ENCODE peak calls at places on chromosomes 16 and 17, in six cellular contexts. U is astrocyte of the spinal cord, W is thoracic aorta, I is cardiac muscle cell, P is MM.1S, D is suprapubic skin. Q is an unnamed sample.

GRCh38 chr16:88813396-88814143 is 1.8 kb upstream of the APRT start:
- DNase-seq in U (no peak), W (no peak), I (no peak), P (no peak), D (no peak), Q (no peak)

GRCh38 chr17:59840329-59840907 is 52.3 kb downstream of the TUBD1 start:
- DNase-seq in U (peak; percentile 65), W (no peak), I (peak; percentile 71), P (no peak), D (no peak), Q (peak; percentile 77)

GRCh38 chr16:280991-281659 is 734 bp downstream of the ARHGDIG start:
- DNase-seq in U (no peak), W (no peak), I (no peak), P (no peak), D (no peak), Q (no peak)

GRCh38 chr17:71757156-71757555 is 363.7 kb upstream of the SOX9 start:
- DNase-seq in U (no peak), W (no peak), I (no peak), P (no peak), D (no peak), Q (no peak)

GRCh38 chr17:50205111-50205821 is 3.8 kb upstream of the COL1A1 start:
- DNase-seq in U (peak; percentile 53), W (no peak), I (peak; percentile 72), P (no peak), D (no peak), Q (no peak)

GRCh38 chr17:40100419-40100668 is at the start of gene NR1D1:
- DNase-seq in U (no peak), W (no peak), I (no peak), P (no peak), D (no peak), Q (no peak)

GRCh38 chr17:51103451-51103850 is 17.2 kb downstream of the SPAG9 start:
- DNase-seq in U (no peak), W (no peak), I (no peak), P (no peak), D (no peak), Q (no peak)

GRCh38 chr16:66521951-66522771 is 27.8 kb downstream of the TK2 start:
- DNase-seq in U (peak; percentile 97), W (no peak), I (peak; percentile 83), P (peak; percentile 96), D (no peak), Q (peak; percentile 94)

GRCh38 chr17:73211745-73212144 is 18.9 kb downstream of the COG1 start:
- DNase-seq in U (no peak), W (no peak), I (peak; percentile 54), P (no peak), D (no peak), Q (no peak)

GRCh38 chr16:57600048-57600835 is 28.2 kb upstream of the ADGRG1 start:
- DNase-seq in U (peak; percentile 26), W (no peak), I (peak; percentile 60), P (peak; percentile 75), D (peak; percentile 74), Q (peak; percentile 82)

GRCh38 chr17:35875439-35876139 is 4.6 kb downstream of the CCL5 start:
- DNase-seq in U (no peak), W (no peak), I (no peak), P (peak; percentile 34), D (no peak), Q (peak; percentile 84)

GRCh38 chr17:28720247-28720996 is 637 bp downstream of the RPL23A start:
- DNase-seq in U (no peak), W (no peak), I (no peak), P (peak; percentile 58), D (no peak), Q (peak; percentile 66)

GRCh38 chr17:73696251-73696650 is 52.0 kb upstream of the SDK2 start:
- DNase-seq in U (no peak), W (no peak), I (no peak), P (no peak), D (no peak), Q (no peak)

GRCh38 chr16:86732621-86733297 is 154.4 kb downstream of the FOXL1 start:
- DNase-seq in U (peak; percentile 70), W (no peak), I (peak; percentile 40), P (no peak), D (no peak), Q (no peak)

GRCh38 chr17:29514792-29515191 is 52.0 kb downstream of the ABHD15 start:
- DNase-seq in U (peak; percentile 21), W (no peak), I (peak; percentile 39), P (no peak), D (no peak), Q (no peak)

GRCh38 chr16:17171250-17172143 is 299.3 kb downstream of the XYLT1 start:
- DNase-seq in U (no peak), W (no peak), I (no peak), P (no peak), D (no peak), Q (no peak)

GRCh38 chr17:19418312-19418992 is 7.4 kb downstream of the RNF112 start:
- DNase-seq in U (peak; percentile 67), W (no peak), I (peak; percentile 54), P (peak; percentile 16), D (no peak), Q (peak; percentile 30)

GRCh38 chr17:20063665-20064648 is 54.8 kb downstream of the SPECC1 start:
- DNase-seq in U (peak; percentile 85), W (peak; percentile 69), I (peak; percentile 95), P (peak; percentile 88), D (peak; percentile 93), Q (peak; percentile 78)

GRCh38 chr17:8924595-8924994 is 40.9 kb downstream of the PIK3R5 start:
- DNase-seq in U (no peak), W (no peak), I (no peak), P (peak; percentile 77), D (no peak), Q (peak; percentile 91)

GRCh38 chr16:73093146-73094144 is 45.5 kb upstream of the ZFHX3 start:
- DNase-seq in U (peak; percentile 59), W (peak; percentile 38), I (peak; percentile 54), P (no peak), D (no peak), Q (no peak)

GRCh38 chr17:68509151-68510057 is 2.8 kb upstream of the PRKAR1A start:
- DNase-seq in U (no peak), W (no peak), I (no peak), P (peak; percentile 47), D (no peak), Q (peak; percentile 55)

GRCh38 chr16:66070140-66070887 is 296.2 kb upstream of the CDH5 start:
- DNase-seq in U (peak; percentile 33), W (no peak), I (peak; percentile 97), P (no peak), D (no peak), Q (no peak)

GRCh38 chr17:64572682-64573154 is 65.9 kb downstream of the CEP95 start:
- DNase-seq in U (no peak), W (no peak), I (peak; percentile 54), P (no peak), D (no peak), Q (no peak)

GRCh38 chr16:72972878-72973571 is 74.9 kb downstream of the ZFHX3 start:
- DNase-seq in U (no peak), W (no peak), I (no peak), P (no peak), D (no peak), Q (no peak)

GRCh38 chr16:15866451-15866850 is 9.6 kb upstream of the MYH11 start:
- DNase-seq in U (no peak), W (no peak), I (peak; percentile 46), P (no peak), D (no peak), Q (no peak)

GRCh38 chr16:54191163-54191562 is 95.4 kb downstream of the IRX3 start:
- DNase-seq in U (no peak), W (no peak), I (no peak), P (no peak), D (no peak), Q (no peak)

GRCh38 chr16:54193656-54194007 is 93.0 kb downstream of the IRX3 start:
- DNase-seq in U (peak; percentile 71), W (peak; percentile 33), I (peak; percentile 84), P (peak; percentile 50), D (peak; percentile 91), Q (peak; percentile 37)

GRCh38 chr16:54191592-54191991 is 95.0 kb downstream of the IRX3 start:
- DNase-seq in U (no peak), W (no peak), I (no peak), P (no peak), D (no peak), Q (no peak)

GRCh38 chr16:54193013-54193655 is 93.5 kb downstream of the IRX3 start:
- DNase-seq in U (no peak), W (no peak), I (no peak), P (no peak), D (no peak), Q (no peak)

GRCh38 chr16:54194008-54194731 is 92.4 kb downstream of the IRX3 start:
- DNase-seq in U (peak; percentile 60), W (peak; percentile 11), I (peak; percentile 84), P (no peak), D (peak; percentile 95), Q (no peak)
- H3K4me3 ChIP-seq in U (no peak overlapping the region), W (peak overlapping the region; percentile 69), I (no peak overlapping the region), P (peak overlapping the region; percentile 8), D (peak overlapping the region; percentile 39), Q (no peak overlapping the region)

GRCh38 chr16:30934827-30935557 is 11.6 kb downstream of the FBXL19 start:
- DNase-seq in U (peak; percentile 43), W (no peak), I (peak; percentile 53), P (peak; percentile 17), D (no peak), Q (peak; percentile 43)
- TF ChIP-seq CTCF in U (peak; percentile 72), W (peak; percentile 37), I (peak; percentile 66), P (peak; percentile 44), D (peak; percentile 62), Q (peak; percentile 62)

DNA sequence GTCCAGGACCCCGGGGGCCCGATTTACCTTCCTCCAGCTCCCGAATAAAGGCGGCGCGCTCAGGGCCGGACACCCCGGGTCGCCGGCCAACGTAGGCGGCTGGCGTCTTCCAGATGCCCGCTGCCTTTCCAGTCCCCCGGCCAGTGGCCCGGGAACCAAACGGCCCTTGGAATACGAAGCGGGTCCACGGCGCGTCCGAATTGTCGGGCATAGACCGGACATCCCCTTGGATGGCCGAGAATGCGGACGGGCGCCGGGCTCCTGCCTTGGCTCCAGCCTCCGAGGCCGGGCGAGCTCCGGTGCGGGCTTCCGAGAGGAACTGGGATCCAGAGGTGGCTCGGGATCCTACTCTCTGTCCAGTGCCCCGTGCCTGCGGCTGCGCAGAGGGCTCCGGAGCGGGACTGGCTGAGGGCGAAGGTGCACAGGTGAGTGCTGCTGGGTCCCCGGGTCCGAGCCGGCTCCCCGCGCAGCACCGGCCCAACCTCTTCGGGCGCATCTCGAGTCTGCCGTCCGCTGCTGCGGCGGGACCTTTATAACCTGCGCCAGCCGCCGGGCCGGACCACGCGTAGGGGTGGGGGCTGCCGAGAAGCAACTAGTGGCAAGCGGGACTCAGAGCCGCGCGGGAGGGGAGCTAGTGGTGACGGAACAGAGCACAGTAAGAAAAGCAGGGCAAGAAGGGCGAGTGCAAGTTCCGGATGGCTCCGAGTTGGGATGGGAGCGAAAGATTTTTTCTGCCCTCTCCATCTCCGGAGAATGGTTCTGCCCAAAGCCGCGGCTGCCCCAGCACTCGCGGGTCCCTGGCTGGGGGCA is at the start of gene HAP1:
- DNase-seq in U (no peak), W (no peak), I (peak; percentile 31), P (peak; percentile 39), D (no peak), Q (no peak)
- H3K4me3 ChIP-seq in U (peak within 1 kb of the TSS; percentile 30), W (peak within 1 kb of the TSS; percentile 69), I (peak within 1 kb of the TSS; percentile 40), P (peak within 1 kb of the TSS; percentile 59), D (peak within 1 kb of the TSS; percentile 55), Q (no peak within 1 kb of the TSS)

DNA sequence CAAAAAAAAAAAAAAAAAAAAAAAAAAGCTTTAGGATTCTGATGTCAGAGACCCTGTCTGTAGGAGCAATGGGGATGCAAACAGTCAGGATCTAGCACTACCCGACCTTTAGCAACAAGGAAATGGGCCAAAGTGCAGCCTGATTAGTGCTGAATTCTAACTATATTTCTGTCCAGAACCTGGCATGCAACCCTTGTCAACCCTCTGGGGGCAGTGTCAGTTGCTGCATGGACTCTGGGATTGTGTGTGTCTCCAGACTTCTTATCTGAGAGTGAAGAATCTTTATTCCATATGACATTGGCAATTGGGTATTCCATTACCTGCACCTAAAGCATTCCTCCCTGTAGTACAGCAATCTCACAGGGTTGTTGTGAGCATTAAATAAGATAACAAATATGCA is 120.3 kb upstream of the CRHR1 start:
- DNase-seq in U (no peak), W (no peak), I (no peak), P (no peak), D (no peak), Q (no peak)
- TF ChIP-seq CTCF in U (no peak), W (no peak), I (no peak), P (no peak), D (no peak), Q (no peak)